ENCODE peak calls at places on chromosome 11, in four cellular contexts. M, H, J and W are unnamed samples.

GRCh38 chr11:64858467-64859401 is 14.3 kb upstream of the CDC42BPG start:
- DNase-seq in H (peak; percentile 81), M (no peak), J (no peak), W (peak; percentile 76)

GRCh38 chr11:44550123-44550522 is 15.3 kb upstream of the CD82 start:
- DNase-seq in J (no peak), H (no peak), M (no peak), W (no peak)

GRCh38 chr11:69700278-69701140 is 3.3 kb downstream of the FGF19 start:
- DNase-seq in J (peak; percentile 39), M (peak; percentile 70), H (peak; percentile 84), W (peak; percentile 86)

GRCh38 chr11:64400096-64400495 is 41.1 kb downstream of the RPS6KA4 start:
- DNase-seq in M (no peak), J (peak; percentile 11), H (peak; percentile 55), W (no peak)

GRCh38 chr11:70080763-70081162 is 2.6 kb downstream of the ANO1 start:
- DNase-seq in H (no peak), J (no peak), M (no peak), W (no peak)

GRCh38 chr11:44629732-44630345 is 64.4 kb downstream of the CD82 start:
- DNase-seq in H (no peak), J (no peak), M (peak; percentile 24), W (no peak)

GRCh38 chr11:127252321-127252720 is 251.8 kb upstream of the KIRREL3 start:
- DNase-seq in M (no peak), H (no peak), J (no peak), W (no peak)

GRCh38 chr11:77038825-77039326 is 4.7 kb downstream of the B3GNT6 start:
- DNase-seq in J (no peak), M (no peak), H (no peak), W (no peak)

GRCh38 chr11:61841636-61842332 is 13.7 kb downstream of the FADS2 start:
- DNase-seq in H (peak; percentile 68), M (no peak), J (no peak), W (peak; percentile 61)

GRCh38 chr11:103157542-103157941 is 48.3 kb downstream of the DYNC2H1 start:
- DNase-seq in J (no peak), M (no peak), H (no peak), W (no peak)

GRCh38 chr11:74018331-74019005 is 9.6 kb upstream of the UCP3 start:
- DNase-seq in J (peak; percentile 89), H (peak; percentile 95), M (no peak), W (peak; percentile 93)

GRCh38 chr11:61862714-61863547 is 28.4 kb downstream of the FADS3 start:
- DNase-seq in J (no peak), H (no peak), M (no peak), W (no peak)

GRCh38 chr11:63553759-63554158 is 9.4 kb downstream of the PLAAT2 start:
- DNase-seq in H (no peak), M (no peak), J (no peak), W (no peak)

GRCh38 chr11:121465709-121466062 is 12.9 kb upstream of the SORL1-AS1 start:
- DNase-seq in J (no peak), M (no peak), H (no peak), W (no peak)

GRCh38 chr11:64096835-64097234 is 61.1 kb downstream of the FLRT1 start:
- DNase-seq in H (no peak), M (no peak), J (no peak), W (no peak)

GRCh38 chr11:117408356-117408755 is 80.7 kb downstream of the CEP164 start:
- DNase-seq in J (no peak), H (no peak), M (no peak), W (no peak)

GRCh38 chr11:9825895-9826294 is 162.0 kb downstream of the SWAP70 start:
- DNase-seq in J (no peak), H (no peak), M (no peak), W (no peak)

GRCh38 chr11:19933132-19933735 is 220.6 kb downstream of the NAV2 start:
- DNase-seq in M (no peak), J (no peak), H (no peak), W (no peak)

GRCh38 chr11:86182976-86183584 is 61.5 kb upstream of the EED start:
- DNase-seq in M (no peak), J (no peak), H (no peak), W (no peak)

GRCh38 chr11:120746836-120747609 is 235.5 kb downstream of the GRIK4 start:
- DNase-seq in J (no peak), M (no peak), H (no peak), W (no peak)